ENCODE peak calls at places on chromosomes 3 and 15, in six cellular contexts. H is renal cortical epithelial cell, W is dorsolateral prefrontal cortex, P is GM12891, A is PC-3, L is cardiac fibroblast. F is an unnamed sample.

GRCh38 chr3:28940530-28940929 is 340.3 kb upstream of the RBMS3 start:
- DNase-seq in H (peak; percentile 98), W (no peak), A (no peak), P (no peak), L (peak; percentile 88), F (no peak)

GRCh38 chr15:43440721-43441281 is 52.2 kb downstream of the TP53BP1 start:
- DNase-seq in H (peak; percentile 99), L (peak; percentile 99), A (peak; percentile 94), P (no peak), W (peak; percentile 48), F (peak; percentile 98)

GRCh38 chr3:154616298-154616697 is 186.3 kb upstream of the GPR149 start:
- DNase-seq in W (no peak), H (no peak), A (no peak), L (no peak), P (no peak), F (no peak)

GRCh38 chr3:111592143-111592542 is 3.0 kb downstream of the ZBED2 start:
- DNase-seq in P (no peak), H (peak; percentile 54), A (peak; percentile 54), L (no peak), W (no peak), F (no peak)

GRCh38 chr3:193946945-193947344 is 189.0 kb upstream of the HES1 start:
- DNase-seq in L (peak; percentile 5), H (no peak), P (no peak), W (no peak), A (peak; percentile 82), F (peak; percentile 36)

GRCh38 chr3:125357032-125357658 is 18.0 kb downstream of the ZNF148 start:
- DNase-seq in L (no peak), W (peak; percentile 52), H (no peak), A (peak; percentile 33), P (peak; percentile 66), F (peak; percentile 51)

GRCh38 chr3:112761062-112761638 is 85.5 kb downstream of the CD200R1L start:
- DNase-seq in P (no peak), A (no peak), L (peak; percentile 82), W (no peak), H (no peak), F (peak; percentile 43)

GRCh38 chr3:195119461-195120198 is 151.3 kb downstream of the XXYLT1 start:
- DNase-seq in W (no peak), A (peak; percentile 63), L (peak; percentile 97), H (peak; percentile 33), P (no peak), F (peak; percentile 54)

GRCh38 chr15:64163662-64164362 is 990 bp upstream of the PPIB start:
- DNase-seq in A (no peak), W (no peak), P (no peak), L (no peak), H (peak; percentile 87), F (peak; percentile 64)

GRCh38 chr3:149839874-149840273 is 26.9 kb downstream of the RNF13 start:
- DNase-seq in W (no peak), H (no peak), P (no peak), L (no peak), A (no peak), F (peak; percentile 61)

GRCh38 chr15:40470423-40471104 is at the start of gene CHST14:
- DNase-seq in A (peak; percentile 62), H (peak; percentile 71), P (peak; percentile 90), L (peak; percentile 53), W (no peak), F (no peak)

GRCh38 chr15:56001476-56002078 is 8.2 kb upstream of the NEDD4 start:
- DNase-seq in W (no peak), L (no peak), A (peak; percentile 30), P (no peak), H (no peak), F (peak; percentile 91)

GRCh38 chr3:186953011-186953487 is 22.7 kb downstream of the ST6GAL1 start:
- DNase-seq in W (no peak), H (peak; percentile 38), L (peak; percentile 67), P (no peak), A (peak; percentile 46), F (peak; percentile 47)

GRCh38 chr3:10531031-10531430 is 25.6 kb upstream of the ATP2B2 start:
- DNase-seq in W (no peak), H (no peak), A (no peak), L (no peak), P (no peak), F (no peak)

GRCh38 chr15:64634576-64635485 is 140.6 kb downstream of the RBPMS2 start:
- DNase-seq in H (peak; percentile 95), P (no peak), L (peak; percentile 42), W (no peak), A (no peak), F (peak; percentile 32)

GRCh38 chr15:39585871-39586301 is 5.0 kb downstream of the THBS1 start:
- DNase-seq in H (no peak), A (no peak), P (no peak), W (no peak), L (no peak), F (peak; percentile 7)

GRCh38 chr3:161890147-161890625 is 393.6 kb downstream of the OTOL1 start:
- DNase-seq in W (no peak), H (peak; percentile 94), L (peak; percentile 98), P (no peak), A (peak; percentile 98), F (peak; percentile 96)

GRCh38 chr3:188365978-188366698 is 212.2 kb downstream of the LPP start:
- DNase-seq in A (peak; percentile 39), P (no peak), L (peak; percentile 46), W (no peak), H (peak; percentile 51), F (peak; percentile 25)

GRCh38 chr3:159169828-159170227 is 368.0 kb downstream of the MFSD1 start:
- DNase-seq in P (no peak), H (peak; percentile 49), W (no peak), L (peak; percentile 92), A (peak; percentile 89), F (peak; percentile 89)

GRCh38 chr3:51671090-51672082 is at the start of gene TEX264:
- DNase-seq in P (peak; percentile 97), W (peak; percentile 91), L (peak; percentile 70), H (peak; percentile 49), A (peak; percentile 95), F (peak; percentile 89)

GRCh38 chr3:66494964-66495581 is 5.7 kb downstream of the LRIG1 start:
- DNase-seq in W (no peak), H (no peak), A (no peak), P (no peak), L (no peak), F (no peak)

GRCh38 chr3:169161011-169161410 is 502.5 kb downstream of the MECOM start:
- DNase-seq in P (no peak), L (no peak), W (no peak), A (peak; percentile 95), H (no peak), F (peak; percentile 40)

F was measured in epithelial cell of esophagus.